ENCODE peak calls at places on chromosomes 11 and 22, in five cellular contexts. O is GM12878, X is SK-N-SH, W is K562, N is IMR-90. U is an unnamed sample.
A peak's percentile ranks its signal among the peaks of the same experiment; 100 is the strongest.

GRCh38 chr11:45815747-45816146 is 10.8 kb downstream of the SLC35C1 start:
- DNase-seq in X (peak; percentile 32), O (no peak), W (peak; percentile 56), N (peak; percentile 18), U (peak; percentile 58)

GRCh38 chr11:128714121-128714520 is 20.2 kb downstream of the FLI1 start:
- DNase-seq in X (no peak), N (no peak), W (no peak), O (no peak), U (no peak)

GRCh38 chr11:69343401-69344321 is 49.7 kb downstream of the MYEOV start:
- DNase-seq in O (no peak), N (no peak), X (no peak), W (no peak), U (no peak)

GRCh38 chr22:44107341-44107740 is 73.4 kb upstream of the PARVG start:
- DNase-seq in W (no peak), N (no peak), X (no peak), O (no peak), U (no peak)

GRCh38 chr22:49791682-49792081 is 36.0 kb downstream of the BRD1 start:
- DNase-seq in O (no peak), W (no peak), X (no peak), N (no peak), U (no peak)

GRCh38 chr11:30196400-30197206 is 34.2 kb upstream of the FSHB start:
- DNase-seq in O (no peak), N (peak; percentile 37), X (peak; percentile 37), W (peak; percentile 34), U (peak; percentile 53)

GRCh38 chr22:31870890-31871289 is 73.4 kb upstream of the YWHAH start:
- DNase-seq in W (no peak), N (peak; percentile 83), X (no peak), O (no peak), U (peak; percentile 74)

GRCh38 chr11:98423933-98424332 is 596.8 kb upstream of the CNTN5 start:
- DNase-seq in X (no peak), W (no peak), N (no peak), O (no peak), U (no peak)

GRCh38 chr11:128261011-128261421 is 326.3 kb downstream of the ETS1 start:
- DNase-seq in W (no peak), N (no peak), X (no peak), O (no peak), U (no peak)

GRCh38 chr11:73652046-73652730 is 5.8 kb downstream of the PLEKHB1 start:
- DNase-seq in W (no peak), O (no peak), X (no peak), N (no peak), U (no peak)

GRCh38 chr22:37514526-37515051 is 4.6 kb downstream of the CARD10 start:
- DNase-seq in W (no peak), O (no peak), X (no peak), N (no peak), U (no peak)

GRCh38 chr11:92384316-92384715 is 159.7 kb downstream of the FAT3 start:
- DNase-seq in X (peak; percentile 18), O (no peak), N (peak; percentile 60), W (no peak), U (no peak)
- TF ChIP-seq RAD21 in X (no peak), O (no peak), N (no peak), W (no peak), U (no peak)

GRCh38 chr11:72617080-72617744 is 57.0 kb downstream of the PDE2A start:
- DNase-seq in O (no peak), N (peak; percentile 3), X (peak; percentile 59), W (no peak), U (no peak)
- TF ChIP-seq RAD21 in O (no peak), N (no peak), X (no peak), W (no peak), U (no peak)

GRCh38 chr11:68266936-68267880 is 4.6 kb downstream of the C11orf24 start:
- DNase-seq in W (peak; percentile 28), X (no peak), O (no peak), N (peak; percentile 17), U (no peak)

GRCh38 chr11:68264741-68265540 is 6.8 kb downstream of the C11orf24 start:
- DNase-seq in O (no peak), X (no peak), N (no peak), W (no peak), U (no peak)

GRCh38 chr11:68264244-68264643 is 7.5 kb downstream of the C11orf24 start:
- DNase-seq in O (no peak), N (no peak), X (no peak), W (no peak), U (no peak)

GRCh38 chr11:68267881-68268240 is 3.9 kb downstream of the C11orf24 start:
- DNase-seq in N (no peak), O (no peak), W (no peak), X (no peak), U (no peak)

DNA sequence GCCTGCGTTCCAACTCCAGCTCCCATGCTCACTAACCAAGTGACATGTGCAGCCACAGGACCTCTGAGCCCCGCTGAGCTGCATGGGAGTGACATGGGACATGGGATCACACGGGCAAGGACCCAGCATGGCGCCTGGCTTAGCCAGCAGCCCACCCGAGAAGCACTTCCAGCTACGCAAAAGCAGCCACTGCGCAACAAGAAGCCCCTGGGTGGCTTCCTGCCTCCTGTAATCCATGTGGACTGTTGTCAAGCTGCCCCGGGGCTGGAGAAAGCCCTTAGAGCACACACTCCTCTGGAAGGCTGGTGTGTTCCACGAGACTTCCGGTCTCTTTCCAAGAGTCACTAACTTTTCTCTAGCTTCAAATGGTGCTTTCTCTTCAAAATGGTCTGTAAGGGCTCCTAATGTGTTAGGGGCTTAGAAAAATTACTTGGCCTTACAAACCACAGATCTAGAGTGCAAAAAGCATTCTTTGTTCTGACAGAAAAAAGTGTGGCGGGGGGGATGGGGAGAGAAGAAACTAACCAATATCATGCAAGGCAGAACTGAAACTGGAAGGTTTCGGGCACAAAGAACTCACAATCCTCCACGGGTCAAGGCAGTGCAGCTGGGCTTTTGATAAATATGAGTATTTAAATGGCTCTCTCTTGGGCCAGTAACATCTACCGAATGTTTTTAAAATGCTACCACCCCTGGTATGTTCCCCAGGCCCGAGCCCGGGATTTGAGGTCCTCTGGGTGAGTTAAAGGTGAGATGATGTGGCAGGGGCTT is 5.5 kb downstream of the C11orf24 start:
- DNase-seq in N (no peak), W (peak; percentile 3), O (peak; percentile 81), X (no peak), U (no peak)
- TF ChIP-seq RAD21 in N (no peak), W (no peak), O (peak; percentile 31), X (no peak), U (no peak)

DNA sequence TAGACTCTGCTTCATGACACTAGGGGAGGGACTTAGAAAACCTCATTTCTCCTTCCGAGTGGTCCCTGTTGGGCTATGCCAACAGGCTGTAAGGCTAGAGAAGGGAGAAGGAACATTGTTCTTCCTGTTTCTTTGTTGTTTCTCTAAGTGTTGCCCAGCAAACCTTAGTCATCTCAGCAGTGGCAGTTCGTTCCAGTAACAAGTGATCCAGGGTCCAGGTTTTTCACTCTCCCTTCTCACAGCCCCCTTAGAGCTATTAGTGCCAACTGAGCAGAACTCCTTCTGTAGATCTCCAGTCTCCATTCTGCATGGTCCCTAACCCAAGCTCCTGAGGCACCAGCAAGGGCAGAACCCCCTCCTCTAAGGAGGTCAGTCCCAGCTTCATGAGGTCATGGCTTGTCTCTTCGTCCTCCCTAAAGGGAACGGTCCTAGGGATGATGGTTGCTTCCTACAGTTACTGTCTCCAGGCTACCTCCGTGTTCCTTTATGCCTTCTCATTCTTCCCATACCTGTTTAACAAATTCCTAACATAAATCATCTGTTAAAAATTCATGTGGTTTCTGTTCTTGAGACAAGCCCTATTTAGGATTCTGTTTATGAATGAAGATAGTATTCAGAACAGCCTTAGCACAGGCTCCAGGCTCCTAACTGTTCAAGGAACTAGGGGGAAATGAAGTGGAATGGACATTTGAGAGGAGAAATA is 168.6 kb upstream of the UBASH3B start:
- DNase-seq in O (no peak), N (peak; percentile 5), X (no peak), W (no peak), U (no peak)
- TF ChIP-seq RAD21 in O (no peak), N (no peak), X (no peak), W (no peak), U (no peak)

GRCh38 chr11:118791015-118791960 is at the start of gene DDX6:
- DNase-seq in O (peak; percentile 19), N (peak; percentile 86), W (peak; percentile 92), X (peak; percentile 94), U (peak; percentile 81)

GRCh38 chr11:118790357-118791014 is 478 bp downstream of the DDX6 start:
- DNase-seq in O (peak; percentile 26), W (no peak), N (peak; percentile 56), X (peak; percentile 79), U (peak; percentile 50)

GRCh38 chr11:118791961-118792578 is 1.1 kb upstream of the DDX6 start:
- DNase-seq in X (peak; percentile 57), N (no peak), W (peak; percentile 43), O (no peak), U (peak; percentile 7)

GRCh38 chr11:118792642-118793124 is 1.7 kb upstream of the DDX6 start:
- DNase-seq in W (peak; percentile 63), X (peak; percentile 83), O (peak; percentile 91), N (peak; percentile 94), U (peak; percentile 86)

DNA sequence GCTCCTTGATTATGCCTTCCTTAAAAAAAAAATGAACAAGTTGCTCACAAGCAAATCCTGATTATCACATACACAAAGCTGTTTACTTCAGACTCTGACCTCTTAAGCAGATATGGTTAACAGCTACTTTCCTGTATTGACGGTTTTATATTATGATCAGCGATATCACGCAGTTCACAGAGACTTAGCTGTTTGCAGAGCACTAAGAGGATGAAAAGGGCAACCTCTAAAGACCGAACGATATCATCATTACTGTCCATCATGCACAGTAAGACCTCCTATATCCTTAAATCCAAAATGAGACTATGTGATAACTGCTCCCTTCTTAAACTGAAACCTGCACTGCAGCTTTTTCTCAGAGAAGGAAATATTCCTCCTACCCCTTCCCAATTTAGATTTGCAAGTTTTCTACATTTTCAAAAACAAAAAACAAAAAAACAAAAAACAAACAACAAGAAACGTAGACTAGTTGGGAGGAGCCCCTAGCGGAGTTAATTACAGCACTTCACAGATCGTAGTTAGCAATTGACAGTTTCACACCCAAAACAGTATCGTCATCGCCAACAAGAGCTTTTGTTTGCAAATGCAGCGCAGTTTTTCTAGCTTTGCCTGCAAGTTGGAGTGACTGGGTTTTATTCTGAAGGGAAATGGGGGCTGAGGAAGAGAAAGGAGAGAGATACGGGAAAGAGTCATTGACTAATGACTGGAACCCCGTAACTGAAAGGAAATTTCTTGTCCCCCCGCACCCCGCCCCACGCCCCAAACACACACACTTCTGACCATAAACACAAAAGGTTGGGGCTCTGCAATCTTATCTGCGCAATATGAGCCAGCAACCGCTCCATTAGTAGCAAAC is 1.2 kb downstream of the DDX6 start:
- DNase-seq in X (no peak), N (no peak), O (peak; percentile 19), W (no peak), U (peak; percentile 12)
- TF ChIP-seq RAD21 in X (no peak), N (no peak), O (peak; percentile 6), W (no peak), U (no peak)

GRCh38 chr11:13074714-13075464 is 65.8 kb downstream of the RASSF10 start:
- DNase-seq in X (no peak), N (no peak), W (no peak), O (no peak), U (no peak)
- TF ChIP-seq RAD21 in X (no peak), N (no peak), W (no peak), O (no peak), U (no peak)

DNA sequence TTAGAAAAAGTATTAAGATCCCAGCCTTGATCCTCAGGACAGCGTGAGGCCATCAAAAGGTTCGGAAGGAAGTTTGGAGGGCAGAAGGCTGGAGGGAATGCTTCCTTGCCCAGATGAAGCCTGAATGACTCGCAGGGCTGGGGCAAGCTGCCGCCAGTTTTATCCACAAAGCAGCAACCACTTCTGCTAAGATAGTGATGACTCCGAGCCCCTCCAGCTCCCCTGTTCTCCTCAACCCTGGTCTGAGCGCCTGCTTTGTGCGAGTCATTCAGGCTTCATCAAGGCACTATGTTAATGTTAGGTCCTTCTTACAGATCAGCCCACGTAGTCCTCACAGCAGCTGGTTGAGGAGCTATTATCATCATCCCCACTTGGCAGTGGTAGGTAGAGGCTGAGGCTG is 158.8 kb downstream of the COMMD9 start:
- DNase-seq in O (no peak), W (no peak), N (peak; percentile 77), X (no peak), U (no peak)
- TF ChIP-seq RAD21 in O (no peak), W (no peak), N (no peak), X (no peak), U (no peak)

U was measured in A549.